ENCODE peak calls at places on chromosomes 16 and 17, in six cellular contexts. X is hepatocyte, D is GM23248, O is HCT116, Q is mammary epithelial cell, P is MM.1S. K is an unnamed sample.
A peak's percentile ranks its signal among the peaks of the same experiment; 100 is the strongest.

GRCh38 chr17:4588391-4588790 is 4.1 kb downstream of the SMTNL2 start:
- DNase-seq in Q (no peak), P (no peak), O (no peak), D (no peak), X (no peak), K (peak; percentile 71)

GRCh38 chr16:69150146-69150865 is 17.9 kb downstream of the UTP4 start:
- DNase-seq in O (peak; percentile 55), D (peak; percentile 79), Q (peak; percentile 47), X (peak; percentile 90), P (peak; percentile 58), K (peak; percentile 89)

GRCh38 chr16:65315004-65315398 is 193.1 kb upstream of the CDH11 start:
- DNase-seq in P (no peak), D (no peak), O (no peak), Q (no peak), X (no peak), K (no peak)

GRCh38 chr16:21971856-21972255 is 18.7 kb downstream of the UQCRC2 start:
- DNase-seq in Q (no peak), D (no peak), X (no peak), O (no peak), P (no peak), K (no peak)

GRCh38 chr17:75565066-75565465 is 22.5 kb upstream of the MYO15B start:
- DNase-seq in O (no peak), D (peak; percentile 79), X (peak; percentile 34), P (peak; percentile 36), Q (peak; percentile 73), K (peak; percentile 89)

GRCh38 chr16:81901483-81901882 is 109.8 kb downstream of the SDR42E1 start:
- DNase-seq in D (peak; percentile 14), P (no peak), Q (no peak), O (no peak), X (no peak), K (no peak)

GRCh38 chr17:73071387-73071999 is 21.0 kb downstream of the SLC39A11 start:
- DNase-seq in O (no peak), P (no peak), Q (no peak), X (no peak), D (peak; percentile 49), K (no peak)

GRCh38 chr16:84518804-84519341 is 14.4 kb upstream of the MEAK7 start:
- DNase-seq in D (no peak), P (no peak), Q (no peak), O (no peak), X (no peak), K (no peak)

GRCh38 chr16:64910351-64910750 is 211.5 kb downstream of the CDH11 start:
- DNase-seq in D (peak; percentile 97), X (peak; percentile 46), P (no peak), O (no peak), Q (no peak), K (peak; percentile 93)

GRCh38 chr17:9875441-9875840 is 29.6 kb downstream of the RCVRN start:
- DNase-seq in X (peak; percentile 18), P (no peak), O (no peak), D (peak; percentile 72), Q (no peak), K (no peak)

GRCh38 chr16:9900576-9900975 is 281.7 kb downstream of the GRIN2A start:
- DNase-seq in X (no peak), P (no peak), D (no peak), Q (no peak), O (no peak), K (no peak)

GRCh38 chr17:31677681-31678080 is 181.4 kb downstream of the COPRS start:
- DNase-seq in P (no peak), Q (no peak), O (no peak), D (no peak), X (no peak), K (no peak)

GRCh38 chr16:70737377-70738082 is 51.7 kb upstream of the MTSS2 start:
- DNase-seq in O (no peak), Q (peak; percentile 67), D (peak; percentile 97), P (peak; percentile 98), X (peak; percentile 79), K (peak; percentile 95)

GRCh38 chr17:70181866-70182265 is 12.5 kb downstream of the KCNJ2 start:
- DNase-seq in X (no peak), Q (peak; percentile 41), P (no peak), D (peak; percentile 30), O (no peak), K (peak; percentile 67)

GRCh38 chr17:50848039-50848438 is 12.7 kb downstream of the WFIKKN2 start:
- DNase-seq in Q (no peak), P (no peak), O (no peak), D (no peak), X (no peak), K (no peak)

GRCh38 chr17:71337903-71338302 is 782.9 kb upstream of the SOX9 start:
- DNase-seq in Q (peak; percentile 27), O (no peak), D (no peak), X (no peak), P (no peak), K (no peak)

GRCh38 chr16:9437115-9437514 is 345.7 kb downstream of the HAPSTR1 start:
- DNase-seq in P (peak; percentile 67), O (peak; percentile 37), D (no peak), Q (no peak), X (peak; percentile 23), K (no peak)

GRCh38 chr17:78674595-78675315 is 97.6 kb upstream of the DNAH17 start:
- DNase-seq in X (no peak), D (no peak), O (no peak), P (no peak), Q (no peak), K (no peak)

GRCh38 chr17:77316191-77316641 is 175.4 kb downstream of the SEC14L1 start:
- DNase-seq in P (no peak), O (no peak), D (peak; percentile 91), X (peak; percentile 76), Q (peak; percentile 35), K (peak; percentile 94)

GRCh38 chr17:40355804-40356758 is 8.5 kb downstream of the GJD3 start:
- DNase-seq in P (no peak), D (no peak), O (no peak), X (no peak), Q (no peak), K (peak; percentile 49)

GRCh38 chr17:36597229-36597628 is 4.2 kb upstream of the MRM1 start:
- DNase-seq in X (no peak), Q (no peak), D (no peak), O (no peak), P (no peak), K (no peak)

GRCh38 chr17:12406623-12407228 is 259.0 kb upstream of the MYOCD start:
- DNase-seq in O (no peak), Q (no peak), D (peak; percentile 2), X (peak; percentile 19), P (no peak), K (no peak)

GRCh38 chr17:64057701-64058263 is 37.3 kb upstream of the ICAM2 start:
- DNase-seq in X (no peak), Q (no peak), P (no peak), D (no peak), O (no peak), K (no peak)

GRCh38 chr17:64056269-64057005 is 36.0 kb upstream of the ICAM2 start:
- DNase-seq in Q (no peak), P (peak; percentile 56), D (no peak), O (no peak), X (no peak), K (no peak)

GRCh38 chr17:64060331-64060730 is 39.9 kb upstream of the ICAM2 start:
- DNase-seq in Q (no peak), X (no peak), D (no peak), O (no peak), P (no peak), K (peak; percentile 81)

GRCh38 chr17:64059756-64060155 is 39.3 kb upstream of the ICAM2 start:
- DNase-seq in O (no peak), X (no peak), D (no peak), P (no peak), Q (no peak), K (peak; percentile 27)

GRCh38 chr17:64058547-64059115 is 38.2 kb upstream of the ICAM2 start:
- DNase-seq in D (no peak), P (no peak), Q (no peak), O (no peak), X (no peak), K (peak; percentile 59)
- H3K4me1 ChIP-seq in D (no peaks in the 10 kb centered on the region), P (peaks cover 78% of the 10 kb centered on the region), Q (peaks cover 6% of the 10 kb centered on the region), O (peaks cover 7% of the 10 kb centered on the region), X (peaks cover 5% of the 10 kb centered on the region), K (no peaks in the 10 kb centered on the region)

GRCh38 chr17:68169840-68170239 is 78.0 kb upstream of the AMZ2 start:
- DNase-seq in P (no peak), D (no peak), O (no peak), Q (no peak), X (no peak), K (no peak)
- H3K4me3 ChIP-seq in P (no peak overlapping the region), D (no peak overlapping the region), O (no peak overlapping the region), Q (no peak overlapping the region), X (no peak overlapping the region), K (no peak overlapping the region)

GRCh38 chr17:17721140-17721668 is 39.9 kb downstream of the RAI1 start:
- DNase-seq in O (no peak), Q (no peak), P (no peak), X (no peak), D (no peak), K (no peak)

GRCh38 chr17:17722906-17723353 is 41.7 kb downstream of the RAI1 start:
- DNase-seq in P (no peak), O (no peak), Q (no peak), X (no peak), D (no peak), K (peak; percentile 80)

GRCh38 chr17:17723354-17724261 is 42.4 kb downstream of the RAI1 start:
- DNase-seq in P (no peak), O (no peak), X (peak; percentile 85), Q (no peak), D (peak; percentile 92), K (peak; percentile 97)

GRCh38 chr17:17724307-17724921 is 43.2 kb downstream of the RAI1 start:
- DNase-seq in O (no peak), X (peak; percentile 51), Q (no peak), D (peak; percentile 51), P (no peak), K (peak; percentile 97)

GRCh38 chr17:17722081-17722905 is 41.0 kb downstream of the RAI1 start:
- DNase-seq in O (no peak), P (no peak), D (peak; percentile 76), X (no peak), Q (no peak), K (peak; percentile 90)
- H3K79me2 ChIP-seq in O (peaks cover 42% of the 10 kb centered on the region), P (peaks cover 38% of the 10 kb centered on the region), D (peaks cover 66% of the 10 kb centered on the region), X (peaks cover 100% of the 10 kb centered on the region), Q (peaks cover 98% of the 10 kb centered on the region), K (peaks cover 72% of the 10 kb centered on the region)

DNA sequence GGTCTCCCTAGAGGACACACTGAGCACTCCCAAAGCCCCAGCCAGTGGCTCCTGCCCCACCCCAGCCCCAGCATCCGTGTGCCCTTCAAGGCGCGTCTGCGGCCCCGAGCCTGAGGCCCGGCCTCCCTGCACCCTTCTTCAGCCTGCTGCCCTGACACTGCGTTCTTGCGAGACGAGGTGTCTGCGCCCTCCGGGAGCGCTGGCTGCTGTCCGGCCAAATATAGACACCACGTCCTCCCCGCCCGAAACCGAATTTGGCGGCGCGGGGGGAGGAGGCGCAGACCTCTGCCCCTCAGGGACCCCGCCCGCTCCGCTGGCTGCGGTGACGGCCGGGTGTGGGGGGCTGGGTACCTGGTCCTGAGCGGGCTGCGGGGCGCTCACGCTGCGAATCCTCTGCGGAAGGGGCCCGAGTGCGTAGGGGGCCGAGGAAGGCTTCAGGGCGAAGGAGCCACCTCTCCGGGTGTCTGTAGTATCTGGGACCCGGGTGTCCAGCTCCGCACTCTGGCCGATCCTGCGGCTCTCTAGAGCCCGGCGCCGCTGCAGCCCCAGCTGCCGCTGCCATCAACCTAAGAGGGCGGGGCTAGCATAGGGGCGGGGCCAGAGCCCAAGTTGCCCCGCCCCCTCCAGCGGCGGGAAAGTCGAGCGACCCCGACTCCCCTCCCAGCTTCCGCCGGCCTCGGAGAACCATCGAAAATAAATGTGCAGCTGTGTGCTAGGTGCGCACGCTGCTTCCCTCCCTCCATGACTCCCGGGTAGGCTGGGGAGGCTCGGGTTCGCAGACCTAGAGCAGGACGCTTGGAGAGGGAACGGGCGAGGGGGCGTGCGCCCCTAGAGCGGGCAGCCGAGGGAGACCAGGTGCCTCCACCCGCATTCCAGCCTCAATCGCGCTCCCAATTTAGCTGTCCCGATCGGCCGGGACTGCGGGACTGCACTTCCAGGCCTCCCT is at the start of gene CORO6:
- DNase-seq in D (peak; percentile 78), P (peak; percentile 70), O (no peak), X (peak; percentile 78), Q (no peak), K (peak; percentile 97)
- H3K4me1 ChIP-seq in D (peaks cover 8% of the 10 kb centered on the region), P (peaks cover 14% of the 10 kb centered on the region), O (peaks cover 80% of the 10 kb centered on the region), X (peaks cover 14% of the 10 kb centered on the region), Q (peaks cover 69% of the 10 kb centered on the region), K (peaks cover 25% of the 10 kb centered on the region)